ENCODE peak calls at places on chromosomes 5 and 9, in seven cellular contexts. One of them, this sample, is unnamed.

GRCh38 chr9:78676009-78676408 is 379.1 kb downstream of the PSAT1 start:
- DNase-seq in NCI-H345: no peak
- DNase-seq in HuH-7.5: no peak
- DNase-seq in Calu3: no peak
- DNase-seq in HT-29: no peak
- DNase-seq in kidney: no peak
- DNase-seq in activated naive CD4-positive, alpha-beta T cell treated with anti-CD3 and anti-CD28 coated beads, Interleukin-2, amount 10 ng/mL, durations not matched to agents 7 days and 5 days: no peak
- DNase-seq in this sample: no peak

GRCh38 chr5:14665949-14666741 is 1.6 kb downstream of the OTULIN start:
- DNase-seq in NCI-H345: no peak
- DNase-seq in HuH-7.5: peak; percentile 34
- DNase-seq in Calu3: peak; percentile 46
- DNase-seq in HT-29: peak; percentile 55
- DNase-seq in kidney: no peak
- DNase-seq in activated naive CD4-positive, alpha-beta T cell treated with anti-CD3 and anti-CD28 coated beads, Interleukin-2, amount 10 ng/mL, durations not matched to agents 7 days and 5 days: peak; percentile 64
- DNase-seq in this sample: no peak

GRCh38 chr9:97954550-97954989 is 16.6 kb upstream of the HEMGN start:
- DNase-seq in NCI-H345: peak; percentile 67
- DNase-seq in HuH-7.5: peak; percentile 54
- DNase-seq in Calu3: peak; percentile 33
- DNase-seq in HT-29: peak; percentile 72
- DNase-seq in kidney: no peak
- DNase-seq in activated naive CD4-positive, alpha-beta T cell treated with anti-CD3 and anti-CD28 coated beads, Interleukin-2, amount 10 ng/mL, durations not matched to agents 7 days and 5 days: peak; percentile 74
- DNase-seq in this sample: peak; percentile 58

GRCh38 chr9:96382839-96383164 is 709 bp downstream of the SLC35D2 start:
- DNase-seq in NCI-H345: no peak
- DNase-seq in HuH-7.5: no peak
- DNase-seq in Calu3: no peak
- DNase-seq in HT-29: no peak
- DNase-seq in kidney: no peak
- DNase-seq in activated naive CD4-positive, alpha-beta T cell treated with anti-CD3 and anti-CD28 coated beads, Interleukin-2, amount 10 ng/mL, durations not matched to agents 7 days and 5 days: no peak
- DNase-seq in this sample: no peak

GRCh38 chr9:132548971-132549649 is 33.3 kb upstream of the BARHL1 start:
- DNase-seq in NCI-H345: no peak
- DNase-seq in HuH-7.5: no peak
- DNase-seq in Calu3: peak; percentile 70
- DNase-seq in HT-29: peak; percentile 70
- DNase-seq in kidney: peak; percentile 32
- DNase-seq in activated naive CD4-positive, alpha-beta T cell treated with anti-CD3 and anti-CD28 coated beads, Interleukin-2, amount 10 ng/mL, durations not matched to agents 7 days and 5 days: no peak
- DNase-seq in this sample: peak; percentile 72

GRCh38 chr5:10201223-10201868 is 48.3 kb downstream of the ATPSCKMT start:
- DNase-seq in NCI-H345: no peak
- DNase-seq in HuH-7.5: no peak
- DNase-seq in Calu3: no peak
- DNase-seq in HT-29: peak; percentile 6
- DNase-seq in kidney: no peak
- DNase-seq in activated naive CD4-positive, alpha-beta T cell treated with anti-CD3 and anti-CD28 coated beads, Interleukin-2, amount 10 ng/mL, durations not matched to agents 7 days and 5 days: no peak
- DNase-seq in this sample: no peak

GRCh38 chr5:75523275-75523674 is 11.6 kb downstream of the POLK start:
- DNase-seq in NCI-H345: no peak
- DNase-seq in HuH-7.5: no peak
- DNase-seq in Calu3: no peak
- DNase-seq in HT-29: no peak
- DNase-seq in kidney: no peak
- DNase-seq in activated naive CD4-positive, alpha-beta T cell treated with anti-CD3 and anti-CD28 coated beads, Interleukin-2, amount 10 ng/mL, durations not matched to agents 7 days and 5 days: no peak
- DNase-seq in this sample: peak; percentile 77

GRCh38 chr9:4563105-4563504 is 72.8 kb downstream of the SLC1A1 start:
- DNase-seq in NCI-H345: no peak
- DNase-seq in HuH-7.5: no peak
- DNase-seq in Calu3: no peak
- DNase-seq in HT-29: no peak
- DNase-seq in kidney: no peak
- DNase-seq in activated naive CD4-positive, alpha-beta T cell treated with anti-CD3 and anti-CD28 coated beads, Interleukin-2, amount 10 ng/mL, durations not matched to agents 7 days and 5 days: no peak
- DNase-seq in this sample: no peak

GRCh38 chr5:175263776-175264175 is 180.2 kb downstream of the DRD1 start:
- DNase-seq in NCI-H345: no peak
- DNase-seq in HuH-7.5: no peak
- DNase-seq in Calu3: no peak
- DNase-seq in HT-29: no peak
- DNase-seq in kidney: no peak
- DNase-seq in activated naive CD4-positive, alpha-beta T cell treated with anti-CD3 and anti-CD28 coated beads, Interleukin-2, amount 10 ng/mL, durations not matched to agents 7 days and 5 days: no peak
- DNase-seq in this sample: no peak

GRCh38 chr9:19216466-19216865 is 14.0 kb upstream of the DENND4C start:
- DNase-seq in NCI-H345: no peak
- DNase-seq in HuH-7.5: no peak
- DNase-seq in Calu3: no peak
- DNase-seq in HT-29: no peak
- DNase-seq in kidney: no peak
- DNase-seq in activated naive CD4-positive, alpha-beta T cell treated with anti-CD3 and anti-CD28 coated beads, Interleukin-2, amount 10 ng/mL, durations not matched to agents 7 days and 5 days: no peak
- DNase-seq in this sample: no peak

GRCh38 chr5:2756211-2756746 is 4.8 kb upstream of the IRX2 start:
- DNase-seq in NCI-H345: no peak
- DNase-seq in HuH-7.5: no peak
- DNase-seq in Calu3: no peak
- DNase-seq in HT-29: no peak
- DNase-seq in kidney: peak; percentile 84
- DNase-seq in activated naive CD4-positive, alpha-beta T cell treated with anti-CD3 and anti-CD28 coated beads, Interleukin-2, amount 10 ng/mL, durations not matched to agents 7 days and 5 days: no peak
- DNase-seq in this sample: no peak

GRCh38 chr5:173968154-173968553 is 20.8 kb upstream of the C5orf47 start:
- DNase-seq in NCI-H345: no peak
- DNase-seq in HuH-7.5: no peak
- DNase-seq in Calu3: no peak
- DNase-seq in HT-29: no peak
- DNase-seq in kidney: no peak
- DNase-seq in activated naive CD4-positive, alpha-beta T cell treated with anti-CD3 and anti-CD28 coated beads, Interleukin-2, amount 10 ng/mL, durations not matched to agents 7 days and 5 days: no peak
- DNase-seq in this sample: no peak

GRCh38 chr5:87405472-87406155 is 7.1 kb downstream of the CCNH start:
- DNase-seq in NCI-H345: no peak
- DNase-seq in HuH-7.5: no peak
- DNase-seq in Calu3: no peak
- DNase-seq in HT-29: no peak
- DNase-seq in kidney: no peak
- DNase-seq in activated naive CD4-positive, alpha-beta T cell treated with anti-CD3 and anti-CD28 coated beads, Interleukin-2, amount 10 ng/mL, durations not matched to agents 7 days and 5 days: no peak
- DNase-seq in this sample: no peak

GRCh38 chr9:71237051-71237450 is 115.6 kb upstream of the TRPM3 start:
- DNase-seq in NCI-H345: no peak
- DNase-seq in HuH-7.5: no peak
- DNase-seq in Calu3: no peak
- DNase-seq in HT-29: no peak
- DNase-seq in kidney: no peak
- DNase-seq in activated naive CD4-positive, alpha-beta T cell treated with anti-CD3 and anti-CD28 coated beads, Interleukin-2, amount 10 ng/mL, durations not matched to agents 7 days and 5 days: no peak
- DNase-seq in this sample: no peak

GRCh38 chr9:89803403-89803802 is 198.6 kb downstream of the GADD45G start:
- DNase-seq in NCI-H345: no peak
- DNase-seq in HuH-7.5: no peak
- DNase-seq in Calu3: no peak
- DNase-seq in HT-29: no peak
- DNase-seq in kidney: no peak
- DNase-seq in activated naive CD4-positive, alpha-beta T cell treated with anti-CD3 and anti-CD28 coated beads, Interleukin-2, amount 10 ng/mL, durations not matched to agents 7 days and 5 days: no peak
- DNase-seq in this sample: no peak

GRCh38 chr5:166365164-166365563 is 1926.3 kb upstream of the WWC1 start:
- DNase-seq in NCI-H345: no peak
- DNase-seq in HuH-7.5: no peak
- DNase-seq in Calu3: no peak
- DNase-seq in HT-29: no peak
- DNase-seq in kidney: no peak
- DNase-seq in activated naive CD4-positive, alpha-beta T cell treated with anti-CD3 and anti-CD28 coated beads, Interleukin-2, amount 10 ng/mL, durations not matched to agents 7 days and 5 days: no peak
- DNase-seq in this sample: no peak

GRCh38 chr5:173454764-173455598 is 126.8 kb upstream of the STC2 start:
- DNase-seq in NCI-H345: no peak
- DNase-seq in HuH-7.5: no peak
- DNase-seq in Calu3: peak; percentile 30
- DNase-seq in HT-29: no peak
- DNase-seq in kidney: no peak
- DNase-seq in activated naive CD4-positive, alpha-beta T cell treated with anti-CD3 and anti-CD28 coated beads, Interleukin-2, amount 10 ng/mL, durations not matched to agents 7 days and 5 days: no peak
- DNase-seq in this sample: peak; percentile 80

GRCh38 chr5:6950250-6950649 is 237.0 kb downstream of the TENT4A start:
- DNase-seq in NCI-H345: no peak
- DNase-seq in HuH-7.5: no peak
- DNase-seq in Calu3: no peak
- DNase-seq in HT-29: no peak
- DNase-seq in kidney: no peak
- DNase-seq in activated naive CD4-positive, alpha-beta T cell treated with anti-CD3 and anti-CD28 coated beads, Interleukin-2, amount 10 ng/mL, durations not matched to agents 7 days and 5 days: no peak
- DNase-seq in this sample: no peak

GRCh38 chr5:34415559-34416198 is 240.4 kb upstream of the RAI14 start:
- DNase-seq in NCI-H345: no peak
- DNase-seq in HuH-7.5: no peak
- DNase-seq in Calu3: no peak
- DNase-seq in HT-29: no peak
- DNase-seq in kidney: no peak
- DNase-seq in activated naive CD4-positive, alpha-beta T cell treated with anti-CD3 and anti-CD28 coated beads, Interleukin-2, amount 10 ng/mL, durations not matched to agents 7 days and 5 days: no peak
- DNase-seq in this sample: no peak

GRCh38 chr5:137741-138140 is 45.8 kb downstream of the PLEKHG4B start:
- DNase-seq in NCI-H345: no peak
- DNase-seq in HuH-7.5: no peak
- DNase-seq in Calu3: no peak
- DNase-seq in HT-29: no peak
- DNase-seq in kidney: no peak
- DNase-seq in activated naive CD4-positive, alpha-beta T cell treated with anti-CD3 and anti-CD28 coated beads, Interleukin-2, amount 10 ng/mL, durations not matched to agents 7 days and 5 days: no peak
- DNase-seq in this sample: no peak

GRCh38 chr9:127803507-127804352 is 1.0 kb downstream of the FPGS start:
- DNase-seq in NCI-H345: peak; percentile 17
- DNase-seq in HuH-7.5: no peak
- DNase-seq in Calu3: peak; percentile 63
- DNase-seq in HT-29: peak; percentile 81
- DNase-seq in kidney: peak; percentile 83
- DNase-seq in activated naive CD4-positive, alpha-beta T cell treated with anti-CD3 and anti-CD28 coated beads, Interleukin-2, amount 10 ng/mL, durations not matched to agents 7 days and 5 days: peak; percentile 35
- DNase-seq in this sample: peak; percentile 87

GRCh38 chr9:132505961-132506691 is 76.3 kb upstream of the BARHL1 start:
- DNase-seq in NCI-H345: no peak
- DNase-seq in HuH-7.5: no peak
- DNase-seq in Calu3: no peak
- DNase-seq in HT-29: no peak
- DNase-seq in kidney: peak; percentile 39
- DNase-seq in activated naive CD4-positive, alpha-beta T cell treated with anti-CD3 and anti-CD28 coated beads, Interleukin-2, amount 10 ng/mL, durations not matched to agents 7 days and 5 days: no peak
- DNase-seq in this sample: no peak

GRCh38 chr9:105282870-105283621 is 38.6 kb downstream of the SLC44A1 start:
- DNase-seq in NCI-H345: no peak
- DNase-seq in HuH-7.5: no peak
- DNase-seq in Calu3: no peak
- DNase-seq in HT-29: no peak
- DNase-seq in kidney: no peak
- DNase-seq in activated naive CD4-positive, alpha-beta T cell treated with anti-CD3 and anti-CD28 coated beads, Interleukin-2, amount 10 ng/mL, durations not matched to agents 7 days and 5 days: no peak
- DNase-seq in this sample: no peak

GRCh38 chr5:135221187-135221473 is 177.9 kb downstream of the MACROH2A1 start:
- DNase-seq in NCI-H345: no peak
- DNase-seq in HuH-7.5: no peak
- DNase-seq in Calu3: no peak
- DNase-seq in HT-29: no peak
- DNase-seq in kidney: no peak
- DNase-seq in activated naive CD4-positive, alpha-beta T cell treated with anti-CD3 and anti-CD28 coated beads, Interleukin-2, amount 10 ng/mL, durations not matched to agents 7 days and 5 days: no peak
- DNase-seq in this sample: no peak

GRCh38 chr5:8050616-8051015 is 181.7 kb downstream of the MTRR start:
- DNase-seq in NCI-H345: no peak
- DNase-seq in HuH-7.5: no peak
- DNase-seq in Calu3: no peak
- DNase-seq in HT-29: no peak
- DNase-seq in kidney: no peak
- DNase-seq in activated naive CD4-positive, alpha-beta T cell treated with anti-CD3 and anti-CD28 coated beads, Interleukin-2, amount 10 ng/mL, durations not matched to agents 7 days and 5 days: no peak
- DNase-seq in this sample: no peak

GRCh38 chr9:5949103-5949699 is 58.5 kb downstream of the MLANA start:
- DNase-seq in NCI-H345: no peak
- DNase-seq in HuH-7.5: no peak
- DNase-seq in Calu3: no peak
- DNase-seq in HT-29: peak; percentile 12
- DNase-seq in kidney: no peak
- DNase-seq in activated naive CD4-positive, alpha-beta T cell treated with anti-CD3 and anti-CD28 coated beads, Interleukin-2, amount 10 ng/mL, durations not matched to agents 7 days and 5 days: peak; percentile 38
- DNase-seq in this sample: peak; percentile 11

GRCh38 chr5:56638061-56638621 is 177.2 kb upstream of the MAP3K1 start:
- DNase-seq in NCI-H345: peak; percentile 85
- DNase-seq in HuH-7.5: peak; percentile 32
- DNase-seq in Calu3: peak; percentile 86
- DNase-seq in HT-29: peak; percentile 98
- DNase-seq in kidney: peak; percentile 86
- DNase-seq in activated naive CD4-positive, alpha-beta T cell treated with anti-CD3 and anti-CD28 coated beads, Interleukin-2, amount 10 ng/mL, durations not matched to agents 7 days and 5 days: no peak
- DNase-seq in this sample: peak; percentile 70

GRCh38 chr5:178338126-178338749 is 105.6 kb upstream of the PHYKPL start:
- DNase-seq in NCI-H345: no peak
- DNase-seq in HuH-7.5: no peak
- DNase-seq in Calu3: no peak
- DNase-seq in HT-29: no peak
- DNase-seq in kidney: no peak
- DNase-seq in activated naive CD4-positive, alpha-beta T cell treated with anti-CD3 and anti-CD28 coated beads, Interleukin-2, amount 10 ng/mL, durations not matched to agents 7 days and 5 days: no peak
- DNase-seq in this sample: no peak